ENCODE peak calls at places on chromosomes 16 and 17, in nine cellular contexts. One of them, this sample, is unnamed.
A peak's percentile ranks its signal among the peaks of the same experiment; 100 is the strongest.

GRCh38 chr16:75305364-75306101 is 54.1 kb upstream of the BCAR1 start:
- DNase-seq in endothelial cell of umbilical vein: peak; percentile 98
- DNase-seq in CD8-positive, alpha-beta memory T cell: no peak
- DNase-seq in T-cell: peak; percentile 11
- DNase-seq in DMS153: peak; percentile 83
- DNase-seq in psoas muscle: peak; percentile 87
- DNase-seq in colonic mucosa: peak; percentile 90
- DNase-seq in A673: peak; percentile 99
- DNase-seq in non-pigmented ciliary epithelial cell: peak; percentile 100
- DNase-seq in this sample: peak; percentile 95

GRCh38 chr17:77831497-77832179 is 126.9 kb upstream of the TNRC6C start:
- DNase-seq in endothelial cell of umbilical vein: peak; percentile 28
- DNase-seq in CD8-positive, alpha-beta memory T cell: no peak
- DNase-seq in T-cell: no peak
- DNase-seq in DMS153: no peak
- DNase-seq in psoas muscle: no peak
- DNase-seq in colonic mucosa: no peak
- DNase-seq in A673: peak; percentile 58
- DNase-seq in non-pigmented ciliary epithelial cell: no peak
- DNase-seq in this sample: no peak

GRCh38 chr16:62832214-62832613 is 796.0 kb upstream of the CDH8 start:
- DNase-seq in endothelial cell of umbilical vein: no peak
- DNase-seq in CD8-positive, alpha-beta memory T cell: no peak
- DNase-seq in T-cell: no peak
- DNase-seq in DMS153: no peak
- DNase-seq in psoas muscle: no peak
- DNase-seq in colonic mucosa: no peak
- DNase-seq in A673: no peak
- DNase-seq in non-pigmented ciliary epithelial cell: no peak
- DNase-seq in this sample: no peak

GRCh38 chr16:17827313-17827712 is 356.6 kb upstream of the XYLT1 start:
- DNase-seq in endothelial cell of umbilical vein: no peak
- DNase-seq in CD8-positive, alpha-beta memory T cell: no peak
- DNase-seq in T-cell: no peak
- DNase-seq in DMS153: no peak
- DNase-seq in psoas muscle: no peak
- DNase-seq in colonic mucosa: no peak
- DNase-seq in A673: no peak
- DNase-seq in non-pigmented ciliary epithelial cell: no peak
- DNase-seq in this sample: no peak

GRCh38 chr16:23500866-23501234 is 9.4 kb downstream of the GGA2 start:
- DNase-seq in endothelial cell of umbilical vein: no peak
- DNase-seq in CD8-positive, alpha-beta memory T cell: no peak
- DNase-seq in T-cell: no peak
- DNase-seq in DMS153: no peak
- DNase-seq in psoas muscle: no peak
- DNase-seq in colonic mucosa: no peak
- DNase-seq in A673: no peak
- DNase-seq in non-pigmented ciliary epithelial cell: no peak
- DNase-seq in this sample: no peak

GRCh38 chr16:11727945-11728543 is 14.6 kb downstream of the TXNDC11 start:
- DNase-seq in endothelial cell of umbilical vein: no peak
- DNase-seq in CD8-positive, alpha-beta memory T cell: no peak
- DNase-seq in T-cell: no peak
- DNase-seq in DMS153: no peak
- DNase-seq in psoas muscle: no peak
- DNase-seq in colonic mucosa: no peak
- DNase-seq in A673: no peak
- DNase-seq in non-pigmented ciliary epithelial cell: no peak
- DNase-seq in this sample: no peak

GRCh38 chr16:21524068-21524751 is 75.2 kb upstream of the METTL9 start:
- DNase-seq in endothelial cell of umbilical vein: no peak
- DNase-seq in CD8-positive, alpha-beta memory T cell: no peak
- DNase-seq in T-cell: no peak
- DNase-seq in DMS153: no peak
- DNase-seq in psoas muscle: no peak
- DNase-seq in colonic mucosa: no peak
- DNase-seq in A673: no peak
- DNase-seq in non-pigmented ciliary epithelial cell: no peak
- DNase-seq in this sample: no peak

GRCh38 chr17:8063761-8064589 is 23.5 kb downstream of the ALOX12B start:
- DNase-seq in endothelial cell of umbilical vein: no peak
- DNase-seq in CD8-positive, alpha-beta memory T cell: no peak
- DNase-seq in T-cell: no peak
- DNase-seq in DMS153: no peak
- DNase-seq in psoas muscle: no peak
- DNase-seq in colonic mucosa: no peak
- DNase-seq in A673: no peak
- DNase-seq in non-pigmented ciliary epithelial cell: no peak
- DNase-seq in this sample: no peak

GRCh38 chr16:16014329-16015224 is 65.2 kb downstream of the ABCC1 start:
- DNase-seq in endothelial cell of umbilical vein: peak; percentile 50
- DNase-seq in CD8-positive, alpha-beta memory T cell: no peak
- DNase-seq in T-cell: no peak
- DNase-seq in DMS153: peak; percentile 76
- DNase-seq in psoas muscle: peak; percentile 75
- DNase-seq in colonic mucosa: no peak
- DNase-seq in A673: peak; percentile 21
- DNase-seq in non-pigmented ciliary epithelial cell: no peak
- DNase-seq in this sample: peak; percentile 33

GRCh38 chr17:14771543-14771942 is 470.7 kb downstream of the HS3ST3B1 start:
- DNase-seq in endothelial cell of umbilical vein: no peak
- DNase-seq in CD8-positive, alpha-beta memory T cell: no peak
- DNase-seq in T-cell: no peak
- DNase-seq in DMS153: no peak
- DNase-seq in psoas muscle: no peak
- DNase-seq in colonic mucosa: no peak
- DNase-seq in A673: no peak
- DNase-seq in non-pigmented ciliary epithelial cell: no peak
- DNase-seq in this sample: no peak

GRCh38 chr17:68591583-68591982 is 9.6 kb downstream of the FAM20A start:
- DNase-seq in endothelial cell of umbilical vein: peak; percentile 9
- DNase-seq in CD8-positive, alpha-beta memory T cell: no peak
- DNase-seq in T-cell: no peak
- DNase-seq in DMS153: no peak
- DNase-seq in psoas muscle: peak; percentile 18
- DNase-seq in colonic mucosa: no peak
- DNase-seq in A673: no peak
- DNase-seq in non-pigmented ciliary epithelial cell: no peak
- DNase-seq in this sample: no peak

GRCh38 chr16:87076950-87077749 is 240.0 kb downstream of the C16orf95 start:
- DNase-seq in endothelial cell of umbilical vein: peak; percentile 87
- DNase-seq in CD8-positive, alpha-beta memory T cell: no peak
- DNase-seq in T-cell: no peak
- DNase-seq in DMS153: peak; percentile 35
- DNase-seq in psoas muscle: no peak
- DNase-seq in colonic mucosa: peak; percentile 58
- DNase-seq in A673: peak; percentile 48
- DNase-seq in non-pigmented ciliary epithelial cell: no peak
- DNase-seq in this sample: peak; percentile 65

GRCh38 chr16:21301168-21301894 is 23.2 kb upstream of the CRYM start:
- DNase-seq in endothelial cell of umbilical vein: peak; percentile 79
- DNase-seq in CD8-positive, alpha-beta memory T cell: no peak
- DNase-seq in T-cell: no peak
- DNase-seq in DMS153: peak; percentile 70
- DNase-seq in psoas muscle: peak; percentile 63
- DNase-seq in colonic mucosa: peak; percentile 93
- DNase-seq in A673: peak; percentile 78
- DNase-seq in non-pigmented ciliary epithelial cell: no peak
- DNase-seq in this sample: peak; percentile 85

GRCh38 chr17:2120550-2121335 is 65.8 kb downstream of the HIC1 start:
- DNase-seq in endothelial cell of umbilical vein: no peak
- DNase-seq in CD8-positive, alpha-beta memory T cell: no peak
- DNase-seq in T-cell: no peak
- DNase-seq in DMS153: no peak
- DNase-seq in psoas muscle: no peak
- DNase-seq in colonic mucosa: no peak
- DNase-seq in A673: no peak
- DNase-seq in non-pigmented ciliary epithelial cell: no peak
- DNase-seq in this sample: peak; percentile 19

GRCh38 chr16:4182581-4183257 is 59.2 kb downstream of the SRL start:
- DNase-seq in endothelial cell of umbilical vein: no peak
- DNase-seq in CD8-positive, alpha-beta memory T cell: no peak
- DNase-seq in T-cell: no peak
- DNase-seq in DMS153: no peak
- DNase-seq in psoas muscle: no peak
- DNase-seq in colonic mucosa: no peak
- DNase-seq in A673: peak; percentile 27
- DNase-seq in non-pigmented ciliary epithelial cell: no peak
- DNase-seq in this sample: no peak

GRCh38 chr17:63222655-63223054 is 223.5 kb downstream of the CYB561 start:
- DNase-seq in endothelial cell of umbilical vein: peak; percentile 20
- DNase-seq in CD8-positive, alpha-beta memory T cell: no peak
- DNase-seq in T-cell: no peak
- DNase-seq in DMS153: no peak
- DNase-seq in psoas muscle: no peak
- DNase-seq in colonic mucosa: no peak
- DNase-seq in A673: peak; percentile 7
- DNase-seq in non-pigmented ciliary epithelial cell: no peak
- DNase-seq in this sample: no peak

GRCh38 chr17:81000631-81001357 is 9.2 kb downstream of the CHMP6 start:
- DNase-seq in endothelial cell of umbilical vein: no peak
- DNase-seq in CD8-positive, alpha-beta memory T cell: no peak
- DNase-seq in T-cell: no peak
- DNase-seq in DMS153: no peak
- DNase-seq in psoas muscle: no peak
- DNase-seq in colonic mucosa: peak; percentile 86
- DNase-seq in A673: no peak
- DNase-seq in non-pigmented ciliary epithelial cell: no peak
- DNase-seq in this sample: peak; percentile 3

GRCh38 chr16:28168991-28169554 is 42.7 kb downstream of the XPO6 start:
- DNase-seq in endothelial cell of umbilical vein: no peak
- DNase-seq in CD8-positive, alpha-beta memory T cell: peak; percentile 26
- DNase-seq in T-cell: peak; percentile 55
- DNase-seq in DMS153: no peak
- DNase-seq in psoas muscle: no peak
- DNase-seq in colonic mucosa: no peak
- DNase-seq in A673: no peak
- DNase-seq in non-pigmented ciliary epithelial cell: no peak
- DNase-seq in this sample: no peak

GRCh38 chr17:27489045-27489715 is 32.9 kb downstream of the KSR1 start:
- DNase-seq in endothelial cell of umbilical vein: no peak
- DNase-seq in CD8-positive, alpha-beta memory T cell: no peak
- DNase-seq in T-cell: no peak
- DNase-seq in DMS153: no peak
- DNase-seq in psoas muscle: peak; percentile 83
- DNase-seq in colonic mucosa: peak; percentile 63
- DNase-seq in A673: peak; percentile 76
- DNase-seq in non-pigmented ciliary epithelial cell: no peak
- DNase-seq in this sample: peak; percentile 41

GRCh38 chr16:9268446-9268845 is 177.0 kb downstream of the HAPSTR1 start:
- DNase-seq in endothelial cell of umbilical vein: no peak
- DNase-seq in CD8-positive, alpha-beta memory T cell: no peak
- DNase-seq in T-cell: no peak
- DNase-seq in DMS153: no peak
- DNase-seq in psoas muscle: no peak
- DNase-seq in colonic mucosa: no peak
- DNase-seq in A673: no peak
- DNase-seq in non-pigmented ciliary epithelial cell: no peak
- DNase-seq in this sample: no peak

GRCh38 chr17:27379863-27380533 is 76.2 kb upstream of the KSR1 start:
- DNase-seq in endothelial cell of umbilical vein: peak; percentile 73
- DNase-seq in CD8-positive, alpha-beta memory T cell: no peak
- DNase-seq in T-cell: no peak
- DNase-seq in DMS153: no peak
- DNase-seq in psoas muscle: peak; percentile 72
- DNase-seq in colonic mucosa: peak; percentile 42
- DNase-seq in A673: no peak
- DNase-seq in non-pigmented ciliary epithelial cell: no peak
- DNase-seq in this sample: peak; percentile 59

This sample was measured in hepatocyte.